ENCODE peak calls at places on chromosome 1, in six cellular contexts. One of them, this sample, is unnamed.

GRCh38 chr1:41672173-41672572 is 187.7 kb upstream of the EDN2 start:
- DNase-seq in H7: no peak
- DNase-seq in thoracic aorta: no peak
- DNase-seq in heart left ventricle: no peak
- DNase-seq in PC-9: peak; percentile 94
- DNase-seq in epithelial cell of prostate: peak; percentile 60
- DNase-seq in this sample: no peak

GRCh38 chr1:29991815-29992214 is 731.6 kb downstream of the MATN1 start:
- DNase-seq in H7: peak; percentile 6
- DNase-seq in thoracic aorta: no peak
- DNase-seq in heart left ventricle: no peak
- DNase-seq in PC-9: no peak
- DNase-seq in epithelial cell of prostate: no peak
- DNase-seq in this sample: no peak

GRCh38 chr1:228265167-228265566 is 57.3 kb downstream of the OBSCN start:
- DNase-seq in H7: no peak
- DNase-seq in thoracic aorta: no peak
- DNase-seq in heart left ventricle: no peak
- DNase-seq in PC-9: no peak
- DNase-seq in epithelial cell of prostate: no peak
- DNase-seq in this sample: peak; percentile 43

GRCh38 chr1:77832889-77833288 is 53.4 kb downstream of the MIGA1 start:
- DNase-seq in H7: no peak
- DNase-seq in thoracic aorta: no peak
- DNase-seq in heart left ventricle: peak; percentile 18
- DNase-seq in PC-9: no peak
- DNase-seq in epithelial cell of prostate: no peak
- DNase-seq in this sample: no peak

GRCh38 chr1:59046730-59047157 is 250.2 kb upstream of the FGGY start:
- DNase-seq in H7: no peak
- DNase-seq in thoracic aorta: no peak
- DNase-seq in heart left ventricle: no peak
- DNase-seq in PC-9: no peak
- DNase-seq in epithelial cell of prostate: no peak
- DNase-seq in this sample: no peak

GRCh38 chr1:86362807-86363206 is 33.3 kb downstream of the ODF2L start:
- DNase-seq in H7: no peak
- DNase-seq in thoracic aorta: no peak
- DNase-seq in heart left ventricle: no peak
- DNase-seq in PC-9: no peak
- DNase-seq in epithelial cell of prostate: no peak
- DNase-seq in this sample: no peak

GRCh38 chr1:38221006-38221649 is 174.5 kb upstream of the POU3F1 start:
- DNase-seq in H7: no peak
- DNase-seq in thoracic aorta: no peak
- DNase-seq in heart left ventricle: no peak
- DNase-seq in PC-9: no peak
- DNase-seq in epithelial cell of prostate: no peak
- DNase-seq in this sample: no peak

GRCh38 chr1:10324627-10325026 is 74.2 kb upstream of the PGD start:
- DNase-seq in H7: no peak
- DNase-seq in thoracic aorta: no peak
- DNase-seq in heart left ventricle: no peak
- DNase-seq in PC-9: no peak
- DNase-seq in epithelial cell of prostate: no peak
- DNase-seq in this sample: no peak

GRCh38 chr1:186435336-186435735 is 25.6 kb downstream of the PDC start:
- DNase-seq in H7: no peak
- DNase-seq in thoracic aorta: no peak
- DNase-seq in heart left ventricle: no peak
- DNase-seq in PC-9: no peak
- DNase-seq in epithelial cell of prostate: peak; percentile 5
- DNase-seq in this sample: no peak

GRCh38 chr1:12174789-12175455 is 8.1 kb downstream of the TNFRSF1B start:
- DNase-seq in H7: peak; percentile 85
- DNase-seq in thoracic aorta: no peak
- DNase-seq in heart left ventricle: peak; percentile 82
- DNase-seq in PC-9: no peak
- DNase-seq in epithelial cell of prostate: no peak
- DNase-seq in this sample: peak; percentile 85

GRCh38 chr1:41483960-41484844 is at the start of gene EDN2:
- DNase-seq in H7: peak; percentile 92
- DNase-seq in thoracic aorta: no peak
- DNase-seq in heart left ventricle: peak; percentile 72
- DNase-seq in PC-9: no peak
- DNase-seq in epithelial cell of prostate: no peak
- DNase-seq in this sample: no peak

GRCh38 chr1:55131801-55132200 is 83.4 kb downstream of the USP24 start:
- DNase-seq in H7: no peak
- DNase-seq in thoracic aorta: no peak
- DNase-seq in heart left ventricle: no peak
- DNase-seq in PC-9: no peak
- DNase-seq in epithelial cell of prostate: no peak
- DNase-seq in this sample: no peak

GRCh38 chr1:38018864-38019343 is 6.4 kb downstream of the UTP11 start:
- DNase-seq in H7: peak; percentile 54
- DNase-seq in thoracic aorta: no peak
- DNase-seq in heart left ventricle: no peak
- DNase-seq in PC-9: no peak
- DNase-seq in epithelial cell of prostate: no peak
- DNase-seq in this sample: no peak

GRCh38 chr1:147812799-147813198 is 52.4 kb upstream of the GJA5 start:
- DNase-seq in H7: no peak
- DNase-seq in thoracic aorta: no peak
- DNase-seq in heart left ventricle: no peak
- DNase-seq in PC-9: no peak
- DNase-seq in epithelial cell of prostate: no peak
- DNase-seq in this sample: no peak

GRCh38 chr1:31004231-31004621 is 61.3 kb downstream of the PUM1 start:
- DNase-seq in H7: no peak
- DNase-seq in thoracic aorta: no peak
- DNase-seq in heart left ventricle: no peak
- DNase-seq in PC-9: no peak
- DNase-seq in epithelial cell of prostate: no peak
- DNase-seq in this sample: no peak

GRCh38 chr1:3564921-3565831 is 46.1 kb downstream of the MEGF6 start:
- DNase-seq in H7: peak; percentile 99
- DNase-seq in thoracic aorta: no peak
- DNase-seq in heart left ventricle: no peak
- DNase-seq in PC-9: no peak
- DNase-seq in epithelial cell of prostate: no peak
- DNase-seq in this sample: peak; percentile 27

GRCh38 chr1:13751458-13751871 is 51.5 kb downstream of the PRDM2 start:
- DNase-seq in H7: no peak
- DNase-seq in thoracic aorta: no peak
- DNase-seq in heart left ventricle: no peak
- DNase-seq in PC-9: no peak
- DNase-seq in epithelial cell of prostate: no peak
- DNase-seq in this sample: no peak

GRCh38 chr1:204181116-204181515 is 15.0 kb upstream of the REN start:
- DNase-seq in H7: no peak
- DNase-seq in thoracic aorta: no peak
- DNase-seq in heart left ventricle: no peak
- DNase-seq in PC-9: no peak
- DNase-seq in epithelial cell of prostate: no peak
- DNase-seq in this sample: no peak

GRCh38 chr1:94025383-94026340 is 95.3 kb downstream of the ABCA4 start:
- DNase-seq in H7: peak; percentile 68
- DNase-seq in thoracic aorta: no peak
- DNase-seq in heart left ventricle: no peak
- DNase-seq in PC-9: peak; percentile 77
- DNase-seq in epithelial cell of prostate: no peak
- DNase-seq in this sample: no peak

GRCh38 chr1:89465201-89465600 is 59.4 kb upstream of the LRRC8B start:
- DNase-seq in H7: no peak
- DNase-seq in thoracic aorta: no peak
- DNase-seq in heart left ventricle: no peak
- DNase-seq in PC-9: no peak
- DNase-seq in epithelial cell of prostate: peak; percentile 88
- DNase-seq in this sample: no peak

GRCh38 chr1:69567847-69568434 is at the start of gene LRRC7:
- DNase-seq in H7: peak; percentile 69
- DNase-seq in thoracic aorta: no peak
- DNase-seq in heart left ventricle: no peak
- DNase-seq in PC-9: no peak
- DNase-seq in epithelial cell of prostate: no peak
- DNase-seq in this sample: no peak

GRCh38 chr1:41758490-41758889 is 160.2 kb downstream of the HIVEP3 start:
- DNase-seq in H7: no peak
- DNase-seq in thoracic aorta: no peak
- DNase-seq in heart left ventricle: no peak
- DNase-seq in PC-9: no peak
- DNase-seq in epithelial cell of prostate: no peak
- DNase-seq in this sample: no peak

GRCh38 chr1:203536981-203537455 is 43.1 kb downstream of the OPTC start:
- DNase-seq in H7: no peak
- DNase-seq in thoracic aorta: no peak
- DNase-seq in heart left ventricle: no peak
- DNase-seq in PC-9: peak; percentile 99
- DNase-seq in epithelial cell of prostate: no peak
- DNase-seq in this sample: no peak

GRCh38 chr1:27958513-27958912 is 1.3 kb upstream of the XKR8 start:
- DNase-seq in H7: peak; percentile 41
- DNase-seq in thoracic aorta: no peak
- DNase-seq in heart left ventricle: no peak
- DNase-seq in PC-9: no peak
- DNase-seq in epithelial cell of prostate: no peak
- DNase-seq in this sample: no peak

GRCh38 chr1:6969106-6969505 is 183.9 kb downstream of the CAMTA1 start:
- DNase-seq in H7: no peak
- DNase-seq in thoracic aorta: no peak
- DNase-seq in heart left ventricle: no peak
- DNase-seq in PC-9: no peak
- DNase-seq in epithelial cell of prostate: no peak
- DNase-seq in this sample: peak; percentile 31

GRCh38 chr1:180270767-180271639 is 40.9 kb downstream of the LHX4 start:
- DNase-seq in H7: peak; percentile 59
- DNase-seq in thoracic aorta: no peak
- DNase-seq in heart left ventricle: no peak
- DNase-seq in PC-9: no peak
- DNase-seq in epithelial cell of prostate: no peak
- DNase-seq in this sample: no peak

GRCh38 chr1:37085393-37085792 is 51.1 kb upstream of the GRIK3 start:
- DNase-seq in H7: peak; percentile 82
- DNase-seq in thoracic aorta: no peak
- DNase-seq in heart left ventricle: no peak
- DNase-seq in PC-9: no peak
- DNase-seq in epithelial cell of prostate: no peak
- DNase-seq in this sample: peak; percentile 11

GRCh38 chr1:235901461-235901860 is 34.8 kb upstream of the LYST start:
- DNase-seq in H7: no peak
- DNase-seq in thoracic aorta: no peak
- DNase-seq in heart left ventricle: no peak
- DNase-seq in PC-9: no peak
- DNase-seq in epithelial cell of prostate: no peak
- DNase-seq in this sample: peak; percentile 52

GRCh38 chr1:208093754-208094719 is 150.1 kb downstream of the PLXNA2 start:
- DNase-seq in H7: peak; percentile 84
- DNase-seq in thoracic aorta: no peak
- DNase-seq in heart left ventricle: peak; percentile 64
- DNase-seq in PC-9: peak; percentile 51
- DNase-seq in epithelial cell of prostate: no peak
- DNase-seq in this sample: peak; percentile 52

GRCh38 chr1:116855788-116856187 is 53.9 kb upstream of the PTGFRN start:
- DNase-seq in H7: no peak
- DNase-seq in thoracic aorta: no peak
- DNase-seq in heart left ventricle: no peak
- DNase-seq in PC-9: no peak
- DNase-seq in epithelial cell of prostate: no peak
- DNase-seq in this sample: no peak

GRCh38 chr1:56215086-56215485 is 364.3 kb downstream of the PLPP3 start:
- DNase-seq in H7: no peak
- DNase-seq in thoracic aorta: no peak
- DNase-seq in heart left ventricle: no peak
- DNase-seq in PC-9: no peak
- DNase-seq in epithelial cell of prostate: no peak
- DNase-seq in this sample: no peak